ENCODE peak calls at places on chromosomes 1 and 21, in four cellular contexts. One of them, this sample, is unnamed.

GRCh38 chr1:93779540-93780121 is 98.0 kb upstream of the BCAR3 start:
- DNase-seq in GM12878: no peak
- DNase-seq in HepG2: no peak
- DNase-seq in K562: no peak
- DNase-seq in this sample: no peak

GRCh38 chr1:19206947-19207346 is 3.1 kb downstream of the UBR4 start:
- DNase-seq in HepG2: no peak
- DNase-seq in K562: no peak
- DNase-seq in GM12878: no peak
- DNase-seq in this sample: no peak

GRCh38 chr1:182279724-182280506 is 111.7 kb downstream of the GLUL start:
- DNase-seq in GM12878: no peak
- DNase-seq in K562: no peak
- DNase-seq in HepG2: peak
- DNase-seq in this sample: no peak

GRCh38 chr1:98794196-98794886 is 132.8 kb downstream of the SNX7 start:
- DNase-seq in K562: peak
- DNase-seq in GM12878: peak
- DNase-seq in HepG2: peak
- DNase-seq in this sample: peak

GRCh38 chr1:154327466-154328317 is 2.4 kb downstream of the ATP8B2 start:
- DNase-seq in K562: no peak
- DNase-seq in GM12878: no peak
- DNase-seq in HepG2: no peak
- DNase-seq in this sample: no peak

GRCh38 chr1:153513023-153513422 is 22.8 kb downstream of the S100A6 start:
- DNase-seq in GM12878: no peak
- DNase-seq in HepG2: no peak
- DNase-seq in K562: no peak
- DNase-seq in this sample: no peak

GRCh38 chr21:42942244-42942643 is 16.8 kb upstream of the ERVH48-1 start:
- DNase-seq in K562: no peak
- DNase-seq in HepG2: no peak
- DNase-seq in GM12878: no peak
- DNase-seq in this sample: no peak

GRCh38 chr1:245306628-245307410 is 152.0 kb downstream of the KIF26B start:
- DNase-seq in HepG2: no peak
- DNase-seq in GM12878: no peak
- DNase-seq in K562: no peak
- DNase-seq in this sample: no peak

GRCh38 chr1:156646738-156647211 is 4.9 kb downstream of the BCAN start:
- DNase-seq in K562: no peak
- DNase-seq in HepG2: no peak
- DNase-seq in GM12878: no peak
- DNase-seq in this sample: no peak

GRCh38 chr1:28971980-28972771 is 57.8 kb downstream of the EPB41 start:
- DNase-seq in GM12878: no peak
- DNase-seq in HepG2: no peak
- DNase-seq in K562: no peak
- DNase-seq in this sample: no peak

GRCh38 chr1:107477233-107477632 is 336.4 kb downstream of the NTNG1 start:
- DNase-seq in K562: no peak
- DNase-seq in HepG2: no peak
- DNase-seq in GM12878: no peak
- DNase-seq in this sample: peak
- TF ChIP-seq TARDBP in K562: no peak
- TF ChIP-seq TARDBP in HepG2: no peak
- TF ChIP-seq TARDBP in GM12878: no peak
- TF ChIP-seq TARDBP in this sample: no peak

DNA sequence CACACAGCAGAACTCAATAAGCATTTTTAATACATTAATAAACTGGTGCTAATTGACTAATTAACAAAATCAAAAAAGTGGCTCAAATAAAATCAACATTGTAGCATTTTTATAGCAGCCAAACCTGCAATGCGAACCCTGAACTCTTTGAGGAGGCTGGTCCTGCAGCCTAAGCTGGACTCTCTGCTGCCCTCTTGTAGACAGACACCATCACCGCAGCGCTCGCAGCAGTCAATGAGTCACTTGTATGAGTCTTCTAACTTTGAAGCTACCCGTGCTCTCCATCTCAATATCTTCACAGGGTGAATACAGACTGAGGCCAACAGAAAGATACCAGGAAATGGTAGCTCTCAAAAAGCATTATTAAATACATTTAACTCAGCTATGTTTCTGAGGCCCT is 9.7 kb upstream of the KRTAP7-1 start:
- DNase-seq in K562: peak
- DNase-seq in HepG2: peak
- DNase-seq in GM12878: no peak
- DNase-seq in this sample: peak
- TF ChIP-seq FOXK2 in K562: no peak
- TF ChIP-seq FOXK2 in HepG2: no peak
- TF ChIP-seq FOXK2 in GM12878: no peak
- TF ChIP-seq FOXK2 in this sample: no peak

DNA sequence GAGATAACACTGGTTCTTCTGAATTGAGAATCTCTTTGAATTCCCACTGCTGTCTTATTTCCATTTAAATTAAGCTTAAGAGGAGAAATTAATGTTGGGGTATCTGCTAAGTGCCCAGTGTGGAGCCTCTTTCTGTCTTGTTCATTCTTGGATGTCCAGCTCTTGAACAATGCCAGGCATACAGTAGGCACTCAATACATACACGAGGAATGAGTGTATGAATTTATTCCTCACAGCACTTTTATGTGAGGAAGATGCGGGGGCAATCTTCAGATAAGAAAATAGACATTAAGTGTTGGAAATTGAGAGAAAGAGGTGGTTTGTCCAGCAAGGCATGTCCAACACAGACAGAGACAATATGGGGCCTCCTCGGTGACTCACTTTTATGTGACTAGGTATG is 11.8 kb upstream of the ATF3 start:
- DNase-seq in GM12878: no peak
- DNase-seq in HepG2: no peak
- DNase-seq in K562: no peak
- DNase-seq in this sample: no peak
- TF ChIP-seq TARDBP in GM12878: no peak
- TF ChIP-seq TARDBP in HepG2: no peak
- TF ChIP-seq TARDBP in K562: no peak
- TF ChIP-seq TARDBP in this sample: no peak

DNA sequence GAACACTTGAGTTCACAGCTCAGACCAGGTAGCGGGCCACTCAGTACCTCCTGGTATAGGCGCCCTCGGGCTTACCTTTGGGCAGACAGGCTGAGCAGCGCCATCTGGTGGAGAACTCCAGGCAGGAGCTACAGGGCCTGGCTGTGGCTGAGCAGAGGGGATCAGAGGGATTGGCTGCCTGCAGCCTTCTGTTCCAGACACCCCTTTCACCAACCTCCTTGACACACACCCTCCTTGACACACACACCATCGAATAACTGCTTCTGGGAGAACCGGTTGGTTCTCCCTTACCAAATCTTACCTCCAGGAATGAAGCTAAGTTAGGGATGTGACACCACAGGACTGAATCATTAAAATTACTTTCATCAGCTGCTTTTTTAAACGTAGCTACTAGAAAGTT is 6.5 kb downstream of the LIN28A start:
- DNase-seq in K562: peak
- DNase-seq in GM12878: no peak
- DNase-seq in HepG2: peak
- DNase-seq in this sample: peak
- TF ChIP-seq FOXK2 in K562: no peak
- TF ChIP-seq FOXK2 in GM12878: no peak
- TF ChIP-seq FOXK2 in HepG2: no peak
- TF ChIP-seq FOXK2 in this sample: no peak

DNA sequence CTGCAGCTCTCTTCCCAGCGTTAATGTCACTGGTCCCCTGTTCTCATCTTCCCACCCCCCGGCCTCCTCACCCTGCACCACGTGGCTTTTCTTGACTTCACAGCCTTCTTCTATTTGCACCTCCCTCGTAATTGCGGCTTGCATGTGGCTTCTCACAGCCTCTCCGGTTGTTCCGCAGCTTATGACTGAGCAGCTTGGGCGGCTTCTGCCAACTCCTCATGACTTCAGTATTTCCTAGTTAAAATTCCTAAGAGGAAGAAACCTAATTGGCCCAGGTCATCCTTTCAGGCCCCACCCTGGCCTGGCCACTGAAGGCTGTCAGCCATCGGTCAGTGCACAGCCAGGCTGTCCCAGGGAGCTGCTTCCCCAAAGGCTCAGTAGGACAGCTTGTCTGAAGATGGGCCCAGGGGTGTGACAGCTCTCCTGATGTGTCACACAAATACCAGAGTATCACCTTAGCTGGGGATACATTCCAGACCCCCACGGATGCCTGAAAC is 8.6 kb upstream of the RERE start:
- DNase-seq in K562: no peak
- DNase-seq in GM12878: no peak
- DNase-seq in HepG2: no peak
- DNase-seq in this sample: no peak
- TF ChIP-seq TARDBP in K562: no peak
- TF ChIP-seq TARDBP in GM12878: no peak
- TF ChIP-seq TARDBP in HepG2: no peak
- TF ChIP-seq TARDBP in this sample: no peak

GRCh38 chr1:32399853-32400252 is 5.6 kb upstream of the BSDC1 start:
- DNase-seq in K562: peak
- DNase-seq in GM12878: no peak
- DNase-seq in HepG2: no peak
- DNase-seq in this sample: no peak
- TF ChIP-seq FOXK2 in K562: no peak
- TF ChIP-seq FOXK2 in GM12878: no peak
- TF ChIP-seq FOXK2 in HepG2: no peak
- TF ChIP-seq FOXK2 in this sample: no peak

GRCh38 chr1:32239790-32240139 is 7.3 kb upstream of the FAM167B start:
- DNase-seq in K562: no peak
- DNase-seq in GM12878: no peak
- DNase-seq in HepG2: no peak
- DNase-seq in this sample: no peak

GRCh38 chr1:32239335-32239734 is 7.7 kb upstream of the FAM167B start:
- DNase-seq in HepG2: no peak
- DNase-seq in GM12878: no peak
- DNase-seq in K562: no peak
- DNase-seq in this sample: no peak

GRCh38 chr1:32242341-32242851 is 4.6 kb upstream of the FAM167B start:
- DNase-seq in GM12878: no peak
- DNase-seq in K562: no peak
- DNase-seq in HepG2: no peak
- DNase-seq in this sample: no peak

GRCh38 chr1:32240140-32240951 is 6.7 kb upstream of the FAM167B start:
- DNase-seq in GM12878: no peak
- DNase-seq in HepG2: no peak
- DNase-seq in K562: no peak
- DNase-seq in this sample: no peak

GRCh38 chr1:32241011-32241763 is 5.8 kb upstream of the FAM167B start:
- DNase-seq in HepG2: no peak
- DNase-seq in GM12878: no peak
- DNase-seq in K562: peak
- DNase-seq in this sample: no peak
- TF ChIP-seq TARDBP in HepG2: no peak
- TF ChIP-seq TARDBP in GM12878: no peak
- TF ChIP-seq TARDBP in K562: no peak
- TF ChIP-seq TARDBP in this sample: no peak

GRCh38 chr1:169970114-169970513 is 76.4 kb upstream of the SCYL3 start:
- DNase-seq in GM12878: no peak
- DNase-seq in HepG2: no peak
- DNase-seq in K562: no peak
- DNase-seq in this sample: no peak
- TF ChIP-seq FOXK2 in GM12878: no peak
- TF ChIP-seq FOXK2 in HepG2: no peak
- TF ChIP-seq FOXK2 in K562: no peak
- TF ChIP-seq FOXK2 in this sample: no peak

GRCh38 chr1:17867470-17867869 is 112.3 kb downstream of the ACTL8 start:
- DNase-seq in GM12878: no peak
- DNase-seq in HepG2: no peak
- DNase-seq in K562: no peak
- DNase-seq in this sample: no peak

GRCh38 chr1:17870679-17871078 is 115.5 kb downstream of the ACTL8 start:
- DNase-seq in GM12878: no peak
- DNase-seq in K562: no peak
- DNase-seq in HepG2: no peak
- DNase-seq in this sample: no peak

GRCh38 chr1:17869826-17870225 is 114.7 kb downstream of the ACTL8 start:
- DNase-seq in GM12878: no peak
- DNase-seq in K562: no peak
- DNase-seq in HepG2: no peak
- DNase-seq in this sample: no peak

GRCh38 chr1:17865912-17866311 is 110.8 kb downstream of the ACTL8 start:
- DNase-seq in K562: no peak
- DNase-seq in GM12878: no peak
- DNase-seq in HepG2: no peak
- DNase-seq in this sample: no peak

DNA sequence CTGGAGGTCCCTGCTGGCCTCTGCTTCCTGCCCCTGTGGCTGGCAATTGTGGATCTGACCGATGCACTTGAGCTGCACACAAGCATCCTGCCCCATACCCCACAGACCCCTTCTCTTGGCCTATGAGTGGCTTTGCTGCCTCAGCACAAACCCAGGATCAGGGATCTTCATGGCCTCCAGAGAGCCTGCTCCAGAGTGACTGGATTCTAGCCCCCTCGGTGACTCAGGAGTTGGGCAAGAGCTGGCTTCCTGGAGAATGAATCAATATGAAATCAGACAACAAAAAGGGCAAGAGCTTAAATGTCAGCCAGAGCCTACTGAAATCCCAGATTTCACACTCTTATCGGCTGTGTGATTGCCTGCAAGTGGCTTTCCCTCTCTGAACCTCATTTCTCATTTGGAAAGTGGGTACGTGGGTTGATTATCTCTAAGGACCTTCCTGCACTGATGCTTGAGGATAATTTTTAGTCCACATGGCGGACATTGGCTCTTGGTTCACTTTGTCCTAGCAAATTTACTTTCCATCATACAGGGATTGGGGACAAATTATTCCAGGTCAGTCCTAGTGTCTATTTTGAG is 111.4 kb downstream of the ACTL8 start:
- DNase-seq in HepG2: no peak
- DNase-seq in GM12878: no peak
- DNase-seq in K562: no peak
- DNase-seq in this sample: no peak
- TF ChIP-seq TARDBP in HepG2: no peak
- TF ChIP-seq TARDBP in GM12878: no peak
- TF ChIP-seq TARDBP in K562: no peak
- TF ChIP-seq TARDBP in this sample: no peak

DNA sequence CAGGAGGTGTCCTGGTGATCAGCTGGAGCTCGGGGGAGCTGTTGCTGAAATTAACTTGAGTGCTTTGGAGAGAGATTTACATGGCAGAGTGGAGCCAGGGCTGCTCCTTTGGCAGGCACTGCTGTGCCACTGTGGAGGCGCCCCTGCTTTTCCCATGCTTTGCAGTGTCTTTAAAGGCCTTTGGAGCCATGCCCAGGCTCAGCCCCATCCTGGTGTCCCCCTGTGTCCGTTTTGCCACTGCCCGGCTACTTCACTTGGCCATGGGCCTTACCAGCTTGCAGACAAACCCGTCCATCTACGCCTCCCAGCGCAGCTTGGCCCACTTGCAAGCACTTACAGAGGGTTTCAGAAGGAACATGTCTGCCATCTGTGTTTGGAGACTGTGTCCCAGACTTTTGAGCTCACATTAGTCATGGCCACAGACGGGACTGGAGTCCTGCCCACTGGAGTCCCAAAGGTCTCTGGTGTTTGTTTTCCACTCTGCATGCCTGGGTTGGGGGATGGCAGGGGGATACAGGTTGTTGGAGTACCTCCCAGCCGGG is 18.2 kb upstream of the LAMTOR5 start:
- DNase-seq in GM12878: no peak
- DNase-seq in K562: no peak
- DNase-seq in HepG2: no peak
- DNase-seq in this sample: no peak
- TF ChIP-seq FOXK2 in GM12878: no peak
- TF ChIP-seq FOXK2 in K562: no peak
- TF ChIP-seq FOXK2 in HepG2: no peak
- TF ChIP-seq FOXK2 in this sample: no peak